ENCODE peak calls at places on chromosomes 4 and X, in four cellular contexts. Z is H1, P is GM12878, V is K562. U is an unnamed sample.
A peak's percentile ranks its signal among the peaks of the same experiment; 100 is the strongest.

GRCh38 chrX:130952266-130953043 is 49.4 kb upstream of the ENOX2 start:
- DNase-seq in Z (no peak), P (no peak), V (peak; percentile 58), U (no peak)

GRCh38 chr4:84952004-84952403 is 14.5 kb downstream of the WDFY3 start:
- DNase-seq in Z (no peak), P (no peak), V (no peak), U (no peak)

GRCh38 chr4:69860007-69860406 is at the start of gene SULT1E1:
- DNase-seq in Z (no peak), P (no peak), V (no peak), U (peak; percentile 2)

GRCh38 chr4:75555294-75556164 is at the start of gene ODAPH:
- DNase-seq in Z (no peak), P (peak; percentile 42), V (no peak), U (peak; percentile 15)

GRCh38 chr4:183729430-183730328 is 70.6 kb downstream of the TRAPPC11 start:
- DNase-seq in Z (no peak), P (no peak), V (no peak), U (no peak)

GRCh38 chr4:64718091-64718490 is 308.8 kb upstream of the TECRL start:
- DNase-seq in Z (no peak), P (no peak), V (no peak), U (peak; percentile 45)

GRCh38 chrX:104343408-104344129 is 88.8 kb upstream of the ESX1 start:
- DNase-seq in Z (peak; percentile 43), P (peak; percentile 7), V (peak; percentile 23), U (peak; percentile 91)

GRCh38 chrX:127207326-127207725 is 387.8 kb downstream of the PRR32 start:
- DNase-seq in Z (no peak), P (no peak), V (no peak), U (no peak)

GRCh38 chr4:107733431-107733925 is 13.4 kb upstream of the PAPSS1 start:
- DNase-seq in Z (no peak), P (no peak), V (no peak), U (no peak)

GRCh38 chr4:152514356-152514755 is 21.5 kb downstream of the FBXW7 start:
- DNase-seq in Z (no peak), P (no peak), V (no peak), U (peak; percentile 49)

GRCh38 chr4:150573534-150573933 is 8.4 kb upstream of the MAB21L2 start:
- DNase-seq in Z (no peak), P (no peak), V (no peak), U (no peak)

GRCh38 chr4:6855692-6856297 is 53.8 kb upstream of the TBC1D14 start:
- DNase-seq in Z (no peak), P (peak; percentile 94), V (no peak), U (no peak)

GRCh38 chr4:42671431-42672194 is 14.7 kb upstream of the ATP8A1 start:
- DNase-seq in Z (no peak), P (no peak), V (no peak), U (no peak)

GRCh38 chr4:113222431-113222979 is 173.1 kb downstream of the ANK2 start:
- DNase-seq in Z (no peak), P (no peak), V (no peak), U (peak; percentile 33)

GRCh38 chr4:37244583-37245390 is at the start of gene NWD2:
- DNase-seq in Z (no peak), P (no peak), V (no peak), U (peak; percentile 55)

GRCh38 chrX:97159916-97160800 is 276.4 kb downstream of the RPA4 start:
- DNase-seq in Z (no peak), P (no peak), V (no peak), U (peak; percentile 17)

GRCh38 chrX:149527705-149528104 is 13.1 kb upstream of the EOLA1 start:
- DNase-seq in Z (no peak), P (no peak), V (peak; percentile 28), U (peak; percentile 45)

GRCh38 chr4:94156816-94157215 is 50.8 kb upstream of the SMARCAD1 start:
- DNase-seq in Z (no peak), P (no peak), V (no peak), U (no peak)

GRCh38 chrX:147912093-147912801 is 528 bp downstream of the FMR1 start:
- DNase-seq in Z (no peak), P (no peak), V (peak; percentile 15), U (peak; percentile 49)

GRCh38 chr4:116122131-116122530 is 963.2 kb downstream of the TRAM1L1 start:
- DNase-seq in Z (no peak), P (no peak), V (no peak), U (no peak)

GRCh38 chrX:1231850-1232505 is 19.5 kb upstream of the CRLF2 start:
- DNase-seq in Z (no peak), P (no peak), V (no peak), U (no peak)

GRCh38 chr4:184320630-184321029 is 103.0 kb upstream of the ENPP6 start:
- DNase-seq in Z (no peak), P (no peak), V (no peak), U (no peak)

DNA sequence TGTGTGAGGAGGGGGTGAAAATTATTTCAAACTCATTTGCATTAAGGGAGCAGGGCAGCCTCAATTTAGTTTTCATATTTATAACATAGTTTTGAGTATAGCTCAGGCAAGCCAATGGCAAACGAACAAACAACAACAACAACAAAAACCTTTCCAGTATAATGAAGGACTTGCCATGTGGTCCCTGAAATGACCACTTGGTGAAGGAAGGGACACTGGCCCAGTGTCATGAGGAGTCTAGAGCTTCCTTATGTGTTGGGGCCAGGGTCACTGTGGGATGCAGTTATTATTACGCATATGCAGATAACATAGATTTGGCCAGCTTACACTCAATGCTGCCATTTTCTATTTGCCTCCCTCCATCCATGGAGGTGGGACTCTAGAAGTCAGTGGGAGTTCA is 23.3 kb downstream of the NKX3-2 start:
- DNase-seq in Z (no peak), P (no peak), V (peak; percentile 18), U (peak; percentile 42)
- H3K4me3 ChIP-seq in Z (no peak overlapping the region), P (no peak overlapping the region), V (no peak overlapping the region), U (no peak overlapping the region)

DNA sequence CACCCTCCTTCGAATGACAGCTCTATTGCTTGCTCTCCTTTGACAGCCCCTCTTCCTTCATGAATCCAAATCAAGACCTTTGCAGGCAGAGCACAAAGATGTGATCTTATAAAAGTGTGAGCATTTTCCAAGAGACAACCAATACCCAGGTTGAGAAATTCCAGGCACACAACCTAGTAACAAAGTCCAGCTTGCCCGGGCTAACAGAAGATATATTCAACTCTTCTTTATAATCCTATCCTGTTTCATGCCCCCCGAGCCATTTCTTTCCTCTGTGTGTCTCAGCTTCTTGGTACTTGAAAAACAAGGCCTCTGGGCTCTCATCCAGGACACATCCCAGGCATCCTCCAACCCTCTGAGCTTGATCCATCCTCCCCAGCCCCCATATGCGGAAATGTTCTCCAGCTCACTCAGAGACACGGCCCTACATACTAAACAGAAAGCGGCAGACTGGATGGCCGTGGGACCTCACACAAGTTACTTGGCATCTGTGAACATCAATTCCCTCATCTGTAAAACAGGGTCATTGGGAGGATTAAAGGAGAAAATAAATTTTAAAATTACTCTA is 627.1 kb downstream of the BCOR start:
- DNase-seq in Z (no peak), P (no peak), V (no peak), U (no peak)
- TF ChIP-seq CREB1 in Z (no peak), P (no peak), V (no peak), U (no peak)

DNA sequence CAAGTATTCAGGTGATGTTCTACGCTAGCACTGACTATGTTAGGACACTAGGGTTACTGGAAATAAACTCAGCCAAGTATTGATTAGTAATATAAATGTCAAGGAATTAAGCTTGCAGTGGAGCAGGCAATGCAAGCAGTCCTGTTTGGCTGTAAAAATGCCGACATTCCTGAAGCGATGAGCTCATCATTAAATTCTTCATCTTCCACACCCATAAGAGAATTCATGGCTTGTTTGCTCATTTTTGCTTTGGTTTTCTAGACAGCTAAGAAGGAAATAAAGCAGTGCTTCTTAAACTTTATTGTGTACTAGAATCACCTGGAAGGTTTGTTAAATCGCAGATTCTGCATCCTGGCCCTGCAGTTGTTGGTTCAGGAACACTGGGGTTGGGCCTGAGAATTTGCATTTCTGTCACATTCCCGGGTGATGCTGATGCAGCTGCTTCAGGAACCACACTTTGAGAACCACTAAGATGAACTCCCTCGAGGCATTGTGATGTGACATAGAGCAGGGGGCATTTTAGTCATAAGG is 17.8 kb downstream of the ANXA3 start:
- DNase-seq in Z (no peak), P (no peak), V (no peak), U (peak; percentile 54)
- H3K4me3 ChIP-seq in Z (no peak overlapping the region), P (no peak overlapping the region), V (no peak overlapping the region), U (no peak overlapping the region)

DNA sequence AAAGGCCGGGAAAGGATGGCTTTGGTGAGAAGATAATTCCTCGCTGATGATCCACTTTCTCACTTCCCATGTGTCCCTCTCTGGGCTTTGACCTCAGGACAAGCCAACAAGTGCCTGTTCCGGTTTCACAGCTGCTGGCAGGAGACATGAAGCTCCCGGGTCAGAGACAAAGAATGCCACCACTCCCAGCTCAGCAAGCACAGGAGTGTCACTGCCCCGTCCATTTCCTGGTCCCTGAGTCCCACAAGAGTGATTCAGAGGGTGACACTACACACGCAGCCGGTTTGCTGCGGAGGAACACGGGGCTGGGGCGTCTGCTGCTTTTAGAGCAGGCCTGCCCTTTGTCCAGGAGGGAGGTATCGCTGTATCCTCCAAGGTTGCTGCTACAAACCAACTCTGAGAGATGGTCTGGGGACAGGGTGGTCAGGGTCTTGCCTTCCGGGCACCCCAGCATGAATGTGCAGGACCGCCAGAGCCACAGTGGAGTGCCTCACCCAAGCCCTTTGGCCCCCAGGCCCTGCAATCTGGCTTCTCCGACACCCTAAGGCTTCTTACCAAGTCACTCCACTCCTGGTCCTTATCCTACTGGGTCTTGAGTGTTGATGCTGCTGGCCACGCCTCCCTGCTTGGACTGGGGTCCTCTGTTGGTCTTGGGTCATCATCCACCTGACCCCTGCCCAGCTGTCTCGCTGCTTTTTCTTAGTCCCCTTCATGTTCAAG is 49.5 kb downstream of the CPZ start:
- DNase-seq in Z (no peak), P (no peak), V (no peak), U (no peak)
- TF ChIP-seq CREB1 in Z (no peak), P (no peak), V (no peak), U (no peak)

DNA sequence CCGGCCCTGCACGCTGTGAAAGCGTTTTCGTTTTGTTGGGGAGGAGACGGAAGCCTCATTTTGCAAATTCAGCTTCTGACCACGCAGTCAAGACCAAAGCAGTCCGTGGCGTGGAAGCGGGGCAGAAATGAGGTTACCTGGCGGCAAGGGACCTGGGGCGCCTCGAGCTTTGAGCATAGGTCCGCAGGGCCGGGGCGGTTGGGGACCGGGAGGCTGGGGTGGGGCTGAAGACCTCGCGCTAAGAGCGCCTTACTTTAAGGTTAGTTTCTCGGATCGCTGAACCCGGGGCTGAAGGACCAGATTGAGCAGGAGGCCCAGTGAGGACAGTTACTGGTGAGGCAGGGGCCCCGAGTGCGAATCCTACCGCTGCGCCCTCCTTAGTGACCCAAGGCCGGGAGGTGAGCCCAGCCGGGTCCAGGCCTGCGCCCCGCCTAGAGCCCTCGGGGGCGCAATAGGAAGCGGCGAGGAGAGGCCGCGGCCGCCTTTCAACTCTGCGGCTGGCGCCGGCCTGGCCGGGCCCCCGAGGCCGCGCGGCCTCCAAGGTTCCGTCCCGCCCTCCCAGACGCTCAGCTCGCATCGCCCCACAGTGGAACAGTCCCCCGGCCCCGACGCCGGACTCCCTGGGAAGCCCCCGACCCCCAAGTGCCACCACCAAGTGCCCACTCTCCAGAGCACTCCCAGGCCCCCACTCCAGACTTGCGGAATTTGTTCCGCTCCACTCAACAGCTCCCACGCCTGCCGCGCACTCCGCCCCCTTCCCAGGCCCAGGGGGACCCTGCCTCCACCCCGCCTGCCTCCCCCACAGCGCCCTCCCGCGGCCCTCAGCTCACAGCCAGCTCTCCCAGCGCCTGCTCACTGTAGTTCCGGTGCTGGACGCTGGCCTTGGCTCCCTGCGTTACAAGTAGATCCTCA is 7.6 kb downstream of the MSX1 start:
- DNase-seq in Z (no peak), P (no peak), V (peak; percentile 35), U (peak; percentile 88)
- H3K4me3 ChIP-seq in Z (no peak overlapping the region), P (no peak overlapping the region), V (no peak overlapping the region), U (peak overlapping the region; percentile 50)

DNA sequence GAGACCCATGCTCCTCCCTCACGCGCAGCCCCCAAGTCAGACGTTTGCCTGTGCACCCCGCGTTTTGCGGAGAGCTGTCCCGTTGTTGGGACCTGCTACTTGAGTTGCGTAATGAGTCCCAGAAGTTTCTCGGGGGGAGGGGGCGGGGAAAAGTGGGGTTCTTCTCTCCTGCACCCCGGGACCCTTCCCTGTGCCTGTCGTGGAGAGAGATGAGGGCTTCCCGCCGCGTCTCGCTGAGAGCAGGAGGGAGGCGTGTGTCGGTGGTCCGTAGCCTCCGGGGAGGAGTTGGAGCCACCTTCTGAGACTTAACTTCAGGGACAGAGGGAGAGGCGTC is 655 bp downstream of the AFF1 start:
- DNase-seq in Z (no peak), P (no peak), V (no peak), U (peak; percentile 63)
- TF ChIP-seq CREB1 in Z (no peak), P (no peak), V (no peak), U (no peak)

U was measured in GM23338.